ENCODE peak calls at places on chromosome 14, in nine cellular contexts. One of them, this sample, is unnamed. For H3K4me1 and H3K9me3, the result is how much of the 10 kb centered on the place peaks cover.

GRCh38 chr14:105501504-105502291 is 10.7 kb downstream of the TEDC1 start:
- DNase-seq in psoas muscle: no peak
- DNase-seq in stomach: no peak
- DNase-seq in Panc1: no peak
- DNase-seq in CD8-positive, alpha-beta T cell: no peak
- DNase-seq in CD4-positive, alpha-beta memory T cell: no peak
- DNase-seq in ovary: no peak
- DNase-seq in pancreas: no peak
- DNase-seq in body of pancreas: no peak
- DNase-seq in this sample: no peak

GRCh38 chr14:82414853-82415539 is 881.3 kb upstream of the SEL1L start:
- DNase-seq in stomach: no peak
- DNase-seq in psoas muscle: no peak
- DNase-seq in Panc1: no peak
- DNase-seq in CD8-positive, alpha-beta T cell: no peak
- DNase-seq in body of pancreas: no peak
- DNase-seq in pancreas: no peak
- DNase-seq in CD4-positive, alpha-beta memory T cell: no peak
- DNase-seq in ovary: no peak
- DNase-seq in this sample: no peak

GRCh38 chr14:55316528-55316927 is 45.3 kb downstream of the FBXO34 start:
- DNase-seq in body of pancreas: no peak
- DNase-seq in psoas muscle: no peak
- DNase-seq in pancreas: no peak
- DNase-seq in CD8-positive, alpha-beta T cell: no peak
- DNase-seq in Panc1: no peak
- DNase-seq in stomach: no peak
- DNase-seq in ovary: no peak
- DNase-seq in CD4-positive, alpha-beta memory T cell: no peak
- DNase-seq in this sample: no peak

GRCh38 chr14:94486883-94487282 is 10.9 kb upstream of the SERPINA9 start:
- DNase-seq in stomach: no peak
- DNase-seq in psoas muscle: no peak
- DNase-seq in ovary: no peak
- DNase-seq in CD4-positive, alpha-beta memory T cell: no peak
- DNase-seq in CD8-positive, alpha-beta T cell: no peak
- DNase-seq in pancreas: no peak
- DNase-seq in body of pancreas: no peak
- DNase-seq in Panc1: no peak
- DNase-seq in this sample: no peak

GRCh38 chr14:50031534-50032313 is 84.6 kb downstream of the VCPKMT start:
- DNase-seq in body of pancreas: no peak
- DNase-seq in CD4-positive, alpha-beta memory T cell: no peak
- DNase-seq in stomach: no peak
- DNase-seq in Panc1: no peak
- DNase-seq in pancreas: no peak
- DNase-seq in ovary: no peak
- DNase-seq in psoas muscle: no peak
- DNase-seq in CD8-positive, alpha-beta T cell: no peak
- DNase-seq in this sample: no peak

GRCh38 chr14:91348861-91349465 is 68.7 kb downstream of the CCDC88C start:
- DNase-seq in stomach: no peak
- DNase-seq in CD4-positive, alpha-beta memory T cell: peak
- DNase-seq in body of pancreas: no peak
- DNase-seq in psoas muscle: no peak
- DNase-seq in pancreas: no peak
- DNase-seq in ovary: no peak
- DNase-seq in CD8-positive, alpha-beta T cell: no peak
- DNase-seq in Panc1: no peak
- DNase-seq in this sample: no peak

GRCh38 chr14:74763803-74764531 is 851 bp downstream of the YLPM1 start:
- DNase-seq in pancreas: peak
- DNase-seq in ovary: peak
- DNase-seq in psoas muscle: no peak
- DNase-seq in stomach: no peak
- DNase-seq in body of pancreas: peak
- DNase-seq in CD8-positive, alpha-beta T cell: peak
- DNase-seq in CD4-positive, alpha-beta memory T cell: peak
- DNase-seq in Panc1: no peak
- DNase-seq in this sample: no peak

GRCh38 chr14:23438130-23438893 is 2.9 kb upstream of the MYH7 start:
- DNase-seq in psoas muscle: peak
- DNase-seq in CD4-positive, alpha-beta memory T cell: no peak
- DNase-seq in body of pancreas: no peak
- DNase-seq in CD8-positive, alpha-beta T cell: no peak
- DNase-seq in Panc1: no peak
- DNase-seq in pancreas: no peak
- DNase-seq in ovary: no peak
- DNase-seq in stomach: no peak
- DNase-seq in this sample: peak

GRCh38 chr14:96929969-96930368 is 132.8 kb downstream of the VRK1 start:
- DNase-seq in body of pancreas: no peak
- DNase-seq in ovary: no peak
- DNase-seq in CD8-positive, alpha-beta T cell: no peak
- DNase-seq in psoas muscle: no peak
- DNase-seq in pancreas: no peak
- DNase-seq in Panc1: no peak
- DNase-seq in CD4-positive, alpha-beta memory T cell: no peak
- DNase-seq in stomach: no peak
- DNase-seq in this sample: peak

GRCh38 chr14:35138585-35138984 is 16.2 kb downstream of the PRORP start:
- DNase-seq in pancreas: no peak
- DNase-seq in stomach: no peak
- DNase-seq in body of pancreas: no peak
- DNase-seq in CD8-positive, alpha-beta T cell: no peak
- DNase-seq in psoas muscle: no peak
- DNase-seq in ovary: no peak
- DNase-seq in Panc1: no peak
- DNase-seq in CD4-positive, alpha-beta memory T cell: no peak
- DNase-seq in this sample: no peak

GRCh38 chr14:36512585-36513003 is 7.4 kb downstream of the NKX2-1 start:
- DNase-seq in pancreas: no peak
- DNase-seq in ovary: no peak
- DNase-seq in CD4-positive, alpha-beta memory T cell: no peak
- DNase-seq in Panc1: no peak
- DNase-seq in body of pancreas: no peak
- DNase-seq in stomach: no peak
- DNase-seq in psoas muscle: no peak
- DNase-seq in CD8-positive, alpha-beta T cell: no peak
- DNase-seq in this sample: no peak

GRCh38 chr14:77014004-77014604 is 14.4 kb downstream of the IRF2BPL start:
- DNase-seq in psoas muscle: no peak
- DNase-seq in pancreas: peak
- DNase-seq in body of pancreas: peak
- DNase-seq in stomach: peak
- DNase-seq in CD8-positive, alpha-beta T cell: no peak
- DNase-seq in ovary: peak
- DNase-seq in Panc1: no peak
- DNase-seq in CD4-positive, alpha-beta memory T cell: no peak
- DNase-seq in this sample: peak

GRCh38 chr14:65377576-65377975 is 35.0 kb upstream of the FUT8 start:
- DNase-seq in psoas muscle: no peak
- DNase-seq in pancreas: no peak
- DNase-seq in Panc1: no peak
- DNase-seq in CD4-positive, alpha-beta memory T cell: no peak
- DNase-seq in ovary: no peak
- DNase-seq in body of pancreas: no peak
- DNase-seq in stomach: no peak
- DNase-seq in CD8-positive, alpha-beta T cell: no peak
- DNase-seq in this sample: no peak

GRCh38 chr14:58824106-58824505 is 186.3 kb downstream of the DACT1 start:
- DNase-seq in psoas muscle: no peak
- DNase-seq in CD4-positive, alpha-beta memory T cell: no peak
- DNase-seq in ovary: no peak
- DNase-seq in body of pancreas: no peak
- DNase-seq in Panc1: no peak
- DNase-seq in pancreas: no peak
- DNase-seq in CD8-positive, alpha-beta T cell: no peak
- DNase-seq in stomach: no peak
- DNase-seq in this sample: no peak

GRCh38 chr14:99395904-99396530 is 84.6 kb downstream of the SETD3 start:
- DNase-seq in pancreas: no peak
- DNase-seq in stomach: peak
- DNase-seq in CD8-positive, alpha-beta T cell: peak
- DNase-seq in psoas muscle: no peak
- DNase-seq in CD4-positive, alpha-beta memory T cell: peak
- DNase-seq in Panc1: no peak
- DNase-seq in body of pancreas: no peak
- DNase-seq in ovary: no peak
- DNase-seq in this sample: no peak

DNA sequence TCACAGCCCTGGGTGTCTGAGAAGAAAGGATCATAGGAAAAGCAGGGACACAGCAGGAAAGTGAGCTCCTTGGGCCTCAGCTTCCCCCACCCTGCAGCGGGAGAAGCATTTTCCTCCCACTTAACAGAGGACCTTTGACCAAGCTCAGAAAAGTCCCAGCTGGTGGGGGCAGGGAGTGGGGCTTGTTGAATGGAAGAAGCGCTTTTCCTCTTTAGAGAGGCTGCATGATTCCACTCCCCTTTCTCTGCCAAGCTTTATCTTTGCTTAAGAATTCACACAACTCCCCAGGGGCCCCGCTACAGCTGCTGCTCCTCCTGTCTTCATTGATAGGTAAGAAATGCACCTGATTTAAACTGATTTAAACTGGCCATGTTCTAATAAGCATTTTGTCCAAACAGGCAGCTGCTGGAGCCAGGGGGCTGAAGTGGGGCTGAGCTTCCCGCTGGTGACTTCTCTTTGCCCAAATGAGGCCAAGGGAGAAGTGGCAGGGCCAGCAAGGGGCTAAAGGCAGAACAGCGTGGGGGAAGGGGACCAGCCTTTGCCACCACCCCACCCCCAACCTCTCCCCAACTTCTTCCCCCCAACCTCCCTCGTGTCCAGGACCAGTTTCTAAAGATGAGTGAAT is 1.7 kb upstream of the PAPLN start:
- DNase-seq in CD8-positive, alpha-beta T cell: no peak
- DNase-seq in pancreas: no peak
- DNase-seq in stomach: no peak
- DNase-seq in CD4-positive, alpha-beta memory T cell: no peak
- DNase-seq in Panc1: no peak
- DNase-seq in psoas muscle: no peak
- DNase-seq in body of pancreas: no peak
- DNase-seq in ovary: peak
- DNase-seq in this sample: no peak
- H3K4me1 ChIP-seq in CD8-positive, alpha-beta T cell: under half
- H3K4me1 ChIP-seq in pancreas: under half
- H3K4me1 ChIP-seq in stomach: under half
- H3K4me1 ChIP-seq in CD4-positive, alpha-beta memory T cell: under half
- H3K4me1 ChIP-seq in Panc1: under half
- H3K4me1 ChIP-seq in psoas muscle: under half
- H3K4me1 ChIP-seq in body of pancreas: under half
- H3K4me1 ChIP-seq in ovary: under half
- H3K4me1 ChIP-seq in this sample: half or more

DNA sequence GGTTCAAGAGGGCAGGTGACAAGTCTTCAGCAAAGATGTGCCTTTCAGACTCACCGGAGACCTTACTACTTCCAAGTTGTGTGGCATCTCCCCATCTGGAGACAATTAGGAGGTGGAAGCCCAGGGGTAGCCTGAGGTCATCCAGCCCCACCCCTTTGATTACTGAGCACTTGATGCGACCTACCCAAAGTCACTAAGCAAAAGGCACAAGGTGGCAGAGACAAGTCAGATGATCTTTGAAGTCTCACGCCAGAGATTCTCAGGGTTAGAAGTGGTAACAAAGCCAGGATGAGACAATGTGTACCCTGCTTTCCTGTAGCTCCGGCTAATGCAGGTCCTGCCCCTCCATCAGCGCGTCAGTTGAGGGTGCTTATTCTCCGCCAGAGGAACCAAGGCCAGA is 1.4 kb upstream of the FOXN3 start:
- DNase-seq in stomach: no peak
- DNase-seq in CD8-positive, alpha-beta T cell: no peak
- DNase-seq in body of pancreas: no peak
- DNase-seq in psoas muscle: no peak
- DNase-seq in Panc1: no peak
- DNase-seq in CD4-positive, alpha-beta memory T cell: peak
- DNase-seq in pancreas: no peak
- DNase-seq in ovary: no peak
- DNase-seq in this sample: no peak
- H3K4me3 ChIP-seq in stomach: no peak
- H3K4me3 ChIP-seq in CD8-positive, alpha-beta T cell: peak
- H3K4me3 ChIP-seq in body of pancreas: no peak
- H3K4me3 ChIP-seq in psoas muscle: peak
- H3K4me3 ChIP-seq in Panc1: no peak
- H3K4me3 ChIP-seq in CD4-positive, alpha-beta memory T cell: no peak
- H3K4me3 ChIP-seq in pancreas: no peak
- H3K4me3 ChIP-seq in ovary: no peak
- H3K4me3 ChIP-seq in this sample: peak

GRCh38 chr14:52447236-52447635 is 105.1 kb downstream of the TXNDC16 start:
- DNase-seq in Panc1: no peak
- DNase-seq in pancreas: no peak
- DNase-seq in ovary: no peak
- DNase-seq in CD8-positive, alpha-beta T cell: no peak
- DNase-seq in CD4-positive, alpha-beta memory T cell: no peak
- DNase-seq in psoas muscle: no peak
- DNase-seq in body of pancreas: no peak
- DNase-seq in stomach: no peak
- DNase-seq in this sample: no peak
- H3K9me3 ChIP-seq in Panc1: under half
- H3K9me3 ChIP-seq in pancreas: under half
- H3K9me3 ChIP-seq in ovary: under half
- H3K9me3 ChIP-seq in CD8-positive, alpha-beta T cell: under half
- H3K9me3 ChIP-seq in CD4-positive, alpha-beta memory T cell: under half
- H3K9me3 ChIP-seq in psoas muscle: under half
- H3K9me3 ChIP-seq in body of pancreas: under half
- H3K9me3 ChIP-seq in stomach: under half
- H3K9me3 ChIP-seq in this sample: under half

GRCh38 chr14:68653754-68654153 is 139.1 kb downstream of the ZFP36L1 start:
- DNase-seq in stomach: no peak
- DNase-seq in psoas muscle: no peak
- DNase-seq in Panc1: no peak
- DNase-seq in CD8-positive, alpha-beta T cell: no peak
- DNase-seq in ovary: peak
- DNase-seq in CD4-positive, alpha-beta memory T cell: no peak
- DNase-seq in body of pancreas: no peak
- DNase-seq in pancreas: no peak
- DNase-seq in this sample: no peak

GRCh38 chr14:68655961-68656360 is 136.9 kb downstream of the ZFP36L1 start:
- DNase-seq in stomach: no peak
- DNase-seq in body of pancreas: no peak
- DNase-seq in Panc1: no peak
- DNase-seq in ovary: peak
- DNase-seq in pancreas: no peak
- DNase-seq in psoas muscle: no peak
- DNase-seq in CD8-positive, alpha-beta T cell: no peak
- DNase-seq in CD4-positive, alpha-beta memory T cell: no peak
- DNase-seq in this sample: no peak

GRCh38 chr14:68655021-68655811 is 137.7 kb downstream of the ZFP36L1 start:
- DNase-seq in CD8-positive, alpha-beta T cell: no peak
- DNase-seq in body of pancreas: peak
- DNase-seq in stomach: no peak
- DNase-seq in CD4-positive, alpha-beta memory T cell: no peak
- DNase-seq in Panc1: no peak
- DNase-seq in pancreas: peak
- DNase-seq in ovary: peak
- DNase-seq in psoas muscle: no peak
- DNase-seq in this sample: no peak

GRCh38 chr14:68653108-68653507 is 139.8 kb downstream of the ZFP36L1 start:
- DNase-seq in stomach: no peak
- DNase-seq in CD4-positive, alpha-beta memory T cell: no peak
- DNase-seq in CD8-positive, alpha-beta T cell: no peak
- DNase-seq in pancreas: no peak
- DNase-seq in ovary: peak
- DNase-seq in body of pancreas: no peak
- DNase-seq in Panc1: no peak
- DNase-seq in psoas muscle: no peak
- DNase-seq in this sample: no peak

GRCh38 chr14:68654471-68654941 is 138.4 kb downstream of the ZFP36L1 start:
- DNase-seq in psoas muscle: no peak
- DNase-seq in ovary: peak
- DNase-seq in pancreas: no peak
- DNase-seq in body of pancreas: no peak
- DNase-seq in CD8-positive, alpha-beta T cell: no peak
- DNase-seq in Panc1: no peak
- DNase-seq in CD4-positive, alpha-beta memory T cell: no peak
- DNase-seq in stomach: no peak
- DNase-seq in this sample: no peak
- H3K4me1 ChIP-seq in psoas muscle: under half
- H3K4me1 ChIP-seq in ovary: half or more
- H3K4me1 ChIP-seq in pancreas: under half
- H3K4me1 ChIP-seq in body of pancreas: under half
- H3K4me1 ChIP-seq in CD8-positive, alpha-beta T cell: under half
- H3K4me1 ChIP-seq in Panc1: under half
- H3K4me1 ChIP-seq in CD4-positive, alpha-beta memory T cell: under half
- H3K4me1 ChIP-seq in stomach: under half
- H3K4me1 ChIP-seq in this sample: half or more

This sample was measured in left ventricle myocardium inferior.